ENCODE peak calls at places on chromosomes 11 and 22, in four cellular contexts. Y is cardiac muscle cell; P is CD4-positive, CD25-positive, alpha-beta regulatory T cell; Z is prostate gland. T is an unnamed sample. For H3K9me3, the result is how much of the 10 kb centered on the place peaks cover.

GRCh38 chr11:65918211-65919150 is at the start of gene C11orf68:
- DNase-seq in P (peak), Y (peak), Z (no peak), T (no peak)

GRCh38 chr11:46120361-46120710 is 918 bp downstream of the PHF21A start:
- DNase-seq in Y (peak), Z (no peak), P (no peak), T (no peak)

GRCh38 chr11:34639545-34639944 is 18.7 kb downstream of the EHF start:
- DNase-seq in Z (no peak), P (no peak), Y (no peak), T (no peak)

GRCh38 chr11:112977620-112978212 is 16.5 kb downstream of the NCAM1 start:
- DNase-seq in Y (no peak), P (no peak), Z (no peak), T (no peak)

GRCh38 chr11:62190011-62190410 is at the start of gene SCGB1D1:
- DNase-seq in Y (no peak), Z (no peak), P (no peak), T (no peak)

GRCh38 chr11:36249271-36249670 is 40.0 kb downstream of the COMMD9 start:
- DNase-seq in Z (no peak), Y (no peak), P (no peak), T (no peak)

GRCh38 chr11:19642185-19642591 is 70.4 kb upstream of the NAV2 start:
- DNase-seq in Y (no peak), P (no peak), Z (peak), T (no peak)

GRCh38 chr11:116970485-116971292 is 127.5 kb downstream of the SIK3 start:
- DNase-seq in Y (no peak), Z (no peak), P (no peak), T (no peak)

GRCh38 chr22:27554106-27554814 is 247.3 kb downstream of the MN1 start:
- DNase-seq in Z (no peak), Y (no peak), P (no peak), T (no peak)

GRCh38 chr22:40482391-40482790 is 112.0 kb downstream of the SGSM3 start:
- DNase-seq in P (no peak), Z (no peak), Y (no peak), T (no peak)

GRCh38 chr11:19519912-19520641 is 192.6 kb upstream of the NAV2 start:
- DNase-seq in P (no peak), Y (peak), Z (no peak), T (no peak)

GRCh38 chr11:66289548-66290331 is 797 bp upstream of the YIF1A start:
- DNase-seq in P (peak), Z (peak), Y (peak), T (no peak)

GRCh38 chr11:133934096-133934495 is 22.7 kb downstream of the IGSF9B start:
- DNase-seq in Y (no peak), P (no peak), Z (no peak), T (no peak)

GRCh38 chr11:15547685-15548084 is 433.0 kb downstream of the INSC start:
- DNase-seq in Z (no peak), Y (no peak), P (no peak), T (no peak)

GRCh38 chr11:111429066-111429506 is 50.0 kb upstream of the POU2AF1 start:
- DNase-seq in Y (no peak), Z (no peak), P (peak), T (no peak)

DNA sequence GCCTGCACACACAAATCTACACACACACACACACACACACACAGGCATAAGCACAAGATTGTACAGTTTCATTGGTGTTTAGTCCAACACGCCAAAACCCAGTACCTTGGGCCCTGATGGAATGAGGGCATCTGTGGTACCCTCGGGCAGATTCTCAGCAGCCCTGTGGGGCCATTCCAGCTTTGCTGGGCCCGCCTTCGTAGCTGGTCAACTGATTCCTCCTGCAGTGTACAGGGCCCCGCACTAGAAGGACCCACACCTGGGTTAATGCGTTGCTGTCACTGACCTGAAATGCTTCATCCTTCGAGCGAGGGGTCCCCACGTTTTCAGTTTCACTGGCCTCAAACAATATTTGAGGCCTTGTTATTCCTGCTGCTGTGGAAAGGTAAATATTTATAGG is 731.2 kb downstream of the BRD1 start:
- DNase-seq in Z (no peak), P (no peak), Y (no peak), T (no peak)
- H3K9me3 ChIP-seq in Z (under half), P (under half), Y (under half), T (under half)

DNA sequence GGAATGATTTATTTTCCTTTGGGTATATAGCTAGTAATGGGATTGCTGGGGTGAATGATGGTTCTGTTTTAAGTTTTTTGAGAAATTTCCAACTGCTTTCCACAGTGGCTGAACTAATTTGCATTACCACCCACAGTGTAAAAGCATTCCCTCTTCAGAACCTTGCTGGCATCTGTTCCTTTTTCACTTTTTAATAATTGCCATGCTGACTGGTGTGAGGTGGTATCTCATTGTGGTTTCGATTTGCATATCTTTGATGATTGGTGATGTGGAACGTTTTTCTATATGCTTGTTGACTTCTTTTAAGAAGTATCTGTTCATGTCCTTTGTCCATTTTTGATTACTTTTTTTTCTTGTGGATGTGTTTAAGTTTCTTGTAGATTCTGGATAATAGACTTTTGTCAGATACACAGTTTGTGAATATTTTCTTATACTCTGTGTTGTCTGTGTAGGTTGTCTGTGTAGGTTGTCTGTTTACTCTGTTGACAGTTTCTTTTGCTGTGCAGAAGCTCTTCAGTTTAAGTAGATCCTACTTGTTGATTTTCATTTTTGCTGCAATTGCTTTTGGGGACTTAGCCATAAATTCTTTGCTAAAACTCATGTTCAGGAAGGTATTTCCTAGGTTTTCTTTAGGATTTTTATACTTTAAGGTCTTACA is 291.8 kb upstream of the DDI1 start:
- DNase-seq in Z (no peak), P (no peak), Y (no peak), T (no peak)
- H3K9me3 ChIP-seq in Z (under half), P (under half), Y (under half), T (under half)

GRCh38 chr22:48691431-48691851 is 1136.2 kb downstream of the BRD1 start:
- DNase-seq in Z (no peak), Y (no peak), P (no peak), T (no peak)
- H3K9me3 ChIP-seq in Z (under half), Y (under half), P (under half), T (under half)

DNA sequence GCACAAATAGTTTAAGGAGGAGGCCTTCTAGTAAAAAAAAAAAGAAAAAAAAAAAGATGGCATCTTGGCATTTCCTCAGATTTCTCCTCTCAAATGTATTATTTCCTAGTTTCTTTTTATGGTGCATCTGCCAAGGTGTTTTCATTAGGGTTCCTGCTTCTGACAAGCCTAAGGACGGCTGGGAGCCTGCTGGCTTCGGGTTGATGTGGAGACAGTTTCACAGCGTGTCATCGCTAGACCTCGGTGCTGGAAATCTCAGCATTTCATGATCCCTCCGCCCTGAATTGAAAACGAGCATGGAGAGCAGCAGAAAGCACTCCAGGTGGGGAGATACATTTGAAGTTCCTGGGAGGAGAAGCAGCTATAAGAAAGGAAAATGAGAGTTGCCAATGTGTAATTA is 283.9 kb upstream of the CNTN5 start:
- DNase-seq in Y (no peak), Z (no peak), P (no peak), T (no peak)
- H3K9me3 ChIP-seq in Y (under half), Z (under half), P (under half), T (under half)

GRCh38 chr22:48894804-48895250 is 932.8 kb downstream of the BRD1 start:
- DNase-seq in P (no peak), Y (no peak), Z (no peak), T (no peak)
- H3K9me3 ChIP-seq in P (under half), Y (under half), Z (under half), T (under half)

GRCh38 chr22:47918276-47918928 is 1156.0 kb downstream of the TBC1D22A start:
- DNase-seq in Y (no peak), P (peak), Z (no peak), T (no peak)
- H3K9me3 ChIP-seq in Y (under half), P (under half), Z (under half), T (under half)

DNA sequence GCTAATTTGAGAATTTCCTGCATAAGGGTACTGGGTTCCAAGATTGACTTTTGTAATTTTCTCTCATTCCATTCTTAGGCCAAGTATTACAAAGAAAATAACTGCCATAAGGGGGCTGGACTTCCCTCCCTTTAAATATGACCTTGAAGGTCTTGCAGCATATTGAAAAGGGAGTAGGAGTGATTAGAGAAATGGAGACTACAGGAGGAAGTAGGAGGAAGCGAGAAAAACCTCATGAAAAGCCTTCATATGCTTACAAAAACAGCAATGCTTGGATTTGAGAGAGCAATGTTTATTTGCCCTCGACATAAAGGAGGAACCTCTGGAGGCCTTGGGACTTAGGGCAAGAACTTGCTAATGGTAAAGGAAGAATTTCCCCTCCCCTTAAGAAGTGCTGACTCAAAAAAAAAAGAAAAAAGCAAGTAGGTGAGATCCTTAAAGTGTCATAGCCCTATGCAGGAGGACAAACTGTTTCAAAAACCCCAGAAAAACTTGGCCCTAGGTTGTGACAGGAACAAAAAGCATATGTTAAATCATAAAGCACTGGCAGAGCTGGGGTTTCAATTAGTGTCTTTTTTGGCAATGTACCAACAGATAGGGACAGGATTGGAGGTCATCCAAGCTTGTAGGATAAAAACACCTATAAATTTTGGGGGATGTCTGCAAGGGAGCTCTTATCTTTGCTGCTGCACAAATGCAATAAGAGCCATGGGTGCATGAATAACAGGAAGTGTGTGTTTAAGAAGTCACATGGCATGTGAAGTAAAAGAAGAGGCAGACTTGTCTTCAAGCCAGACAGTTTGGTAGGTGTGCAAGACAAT is 4.9 kb downstream of the GLYAT start:
- DNase-seq in Z (no peak), Y (no peak), P (peak), T (no peak)
- H3K9me3 ChIP-seq in Z (under half), Y (under half), P (under half), T (under half)

DNA sequence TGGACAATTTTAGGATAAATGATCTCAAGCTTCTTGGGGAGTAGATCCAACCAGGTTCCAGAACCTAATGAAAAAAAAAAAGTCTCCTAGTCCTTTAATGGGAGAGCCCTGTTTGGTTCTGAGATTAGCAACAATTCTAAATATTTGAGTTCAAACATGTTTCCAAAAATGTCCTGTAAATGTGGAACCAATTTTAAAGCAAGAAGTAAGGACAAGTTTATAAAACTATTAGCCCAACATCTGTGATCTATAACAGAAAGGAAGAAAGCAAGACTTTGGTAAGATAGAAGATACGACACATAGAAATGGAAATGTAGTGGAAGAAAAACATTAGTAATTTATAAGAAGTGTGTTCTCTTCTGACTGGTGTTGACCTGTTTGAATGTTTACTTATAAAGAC is 79.7 kb upstream of the SLC5A12 start:
- DNase-seq in Y (no peak), P (no peak), Z (no peak), T (no peak)
- H3K9me3 ChIP-seq in Y (under half), P (under half), Z (under half), T (under half)

GRCh38 chr11:5500391-5500790 is 9.4 kb downstream of the UBQLN3 start:
- DNase-seq in Y (no peak), Z (no peak), P (no peak), T (no peak)
- H3K9me3 ChIP-seq in Y (under half), Z (under half), P (under half), T (under half)